ENCODE peak calls at places on chromosomes 4 and X, in four cellular contexts. Z, O, R and S are unnamed samples.

GRCh38 chr4:182827981-182828677 is 89.1 kb downstream of the DCTD start:
- DNase-seq in Z (no peak), O (no peak), R (no peak), S (no peak)

GRCh38 chr4:154292589-154292988 is 199.0 kb downstream of the DCHS2 start:
- DNase-seq in Z (no peak), O (no peak), R (no peak), S (no peak)

GRCh38 chr4:32128549-32128948 is 1408.4 kb downstream of the PCDH7 start:
- DNase-seq in Z (no peak), O (no peak), R (no peak), S (no peak)

GRCh38 chr4:10160280-10160856 is 43.8 kb upstream of the WDR1 start:
- DNase-seq in Z (no peak), O (no peak), R (no peak), S (no peak)

GRCh38 chrX:9503261-9503660 is 38.4 kb downstream of the TBL1X start:
- DNase-seq in Z (no peak), O (no peak), R (no peak), S (no peak)

GRCh38 chr4:1604706-1605205 is 79.4 kb downstream of the FAM53A start:
- DNase-seq in Z (no peak), O (peak; percentile 58), R (no peak), S (no peak)

GRCh38 chr4:6907658-6908191 is 1.9 kb upstream of the TBC1D14 start:
- DNase-seq in Z (no peak), O (peak; percentile 73), R (no peak), S (no peak)

GRCh38 chr4:7999279-7999678 is 59.6 kb upstream of the AFAP1 start:
- DNase-seq in Z (no peak), O (no peak), R (no peak), S (no peak)

GRCh38 chr4:3854661-3855060 is 88.5 kb downstream of the ADRA2C start:
- DNase-seq in Z (no peak), O (no peak), R (no peak), S (no peak)

GRCh38 chr4:1092983-1093361 is 20.4 kb downstream of the RNF212 start:
- DNase-seq in Z (no peak), O (no peak), R (no peak), S (no peak)

GRCh38 chr4:15368906-15369305 is 58.9 kb upstream of the C1QTNF7 start:
- DNase-seq in Z (peak; percentile 20), O (no peak), R (no peak), S (no peak)

GRCh38 chrX:16462912-16463311 is 187.0 kb upstream of the S100G start:
- DNase-seq in Z (peak; percentile 81), O (no peak), R (no peak), S (peak; percentile 72)

GRCh38 chr4:92678292-92678691 is 374.5 kb downstream of the GRID2 start:
- DNase-seq in Z (no peak), O (no peak), R (no peak), S (no peak)

GRCh38 chr4:165325732-165326512 is 1.5 kb upstream of the MSMO1 start:
- DNase-seq in Z (peak; percentile 53), O (no peak), R (no peak), S (no peak)

GRCh38 chr4:140673729-140674128 is 82.5 kb downstream of the TBC1D9 start:
- DNase-seq in Z (peak; percentile 56), O (no peak), R (no peak), S (no peak)

GRCh38 chr4:94690851-94691254 is 66.9 kb upstream of the BMPR1B start:
- DNase-seq in Z (no peak), O (no peak), R (no peak), S (no peak)

GRCh38 chrX:47843363-47843762 is 6.7 kb downstream of the ZNF81 start:
- DNase-seq in Z (no peak), O (no peak), R (no peak), S (no peak)

GRCh38 chr4:13088726-13089658 is 395.1 kb downstream of the RAB28 start:
- DNase-seq in Z (no peak), O (no peak), R (no peak), S (no peak)

GRCh38 chr4:168737441-168738176 is 240.8 kb downstream of the PALLD start:
- DNase-seq in Z (peak; percentile 32), O (no peak), R (no peak), S (no peak)

DNA sequence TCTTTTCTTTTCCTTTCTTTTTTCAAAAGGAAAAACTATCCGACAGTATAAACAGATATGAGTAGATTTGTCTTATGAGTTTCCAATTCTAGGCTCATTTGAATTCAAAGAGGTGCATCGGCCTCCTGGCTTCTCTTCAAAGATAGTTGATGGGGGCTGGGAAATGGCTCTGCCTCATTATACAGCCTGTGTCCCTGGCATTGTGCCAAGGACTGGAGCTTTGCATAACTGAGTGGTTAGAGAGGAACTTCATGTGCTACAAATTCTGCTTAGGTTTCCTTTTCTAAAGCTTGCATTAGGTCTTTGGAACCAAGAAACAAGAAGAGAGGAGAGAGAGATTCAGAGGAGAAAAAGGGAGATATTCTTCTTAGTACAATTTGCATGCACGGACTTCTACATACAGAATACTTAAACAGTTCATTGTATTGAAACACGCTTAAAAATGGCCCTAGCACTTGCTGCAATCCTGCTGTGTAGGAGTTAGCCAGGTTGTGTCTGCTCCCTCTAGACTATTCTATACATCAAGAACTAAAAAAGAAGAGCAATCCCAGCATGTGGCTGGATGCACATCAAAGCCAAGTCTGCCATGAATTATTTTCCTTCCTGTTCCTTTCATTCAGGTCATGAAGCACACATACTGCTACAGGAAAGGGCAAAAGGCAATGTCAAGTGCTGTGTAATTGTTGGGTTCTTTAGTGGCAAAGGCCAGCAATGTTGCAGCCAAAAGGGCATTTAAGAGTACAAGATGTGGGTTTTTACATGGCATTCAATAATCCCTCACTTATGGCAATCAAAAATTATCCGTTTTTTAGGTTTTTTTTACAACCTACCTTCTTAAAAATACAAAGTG is 70.9 kb downstream of the INTS12 start:
- DNase-seq in Z (no peak), O (peak; percentile 79), R (peak; percentile 70), S (no peak)
- H3K4me3 ChIP-seq in Z (no peak overlapping the region), O (no peak overlapping the region), R (no peak overlapping the region), S (no peak overlapping the region)

DNA sequence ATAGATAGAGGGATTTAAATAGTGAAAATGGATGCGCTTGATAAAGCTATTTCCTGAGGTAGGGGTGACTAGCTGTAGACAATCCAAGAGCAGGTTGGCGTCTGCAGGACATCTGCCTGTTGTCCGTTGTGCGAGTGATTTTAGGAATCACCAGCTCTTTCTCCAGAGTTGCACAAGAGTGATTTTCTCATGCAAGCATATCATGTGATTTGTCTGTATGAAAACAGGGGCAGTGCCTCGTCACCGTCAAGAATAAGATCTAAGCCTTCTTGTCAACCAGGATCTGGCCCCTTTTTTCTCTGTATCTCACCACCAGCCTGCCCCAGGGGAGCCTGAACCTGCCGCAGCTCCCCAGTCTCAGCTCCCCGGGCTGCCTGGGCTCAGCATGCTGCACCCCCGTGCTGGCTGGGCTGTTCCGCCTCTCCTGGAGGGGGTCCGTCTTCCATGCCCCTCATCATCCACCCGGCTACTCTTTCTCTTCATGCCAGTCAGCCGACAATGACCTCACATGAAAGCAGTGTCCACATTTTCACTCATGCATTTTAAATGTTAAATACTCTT is 90.5 kb downstream of the STOX2 start:
- DNase-seq in Z (no peak), O (no peak), R (no peak), S (no peak)
- H3K4me3 ChIP-seq in Z (no peak overlapping the region), O (no peak overlapping the region), R (no peak overlapping the region), S (no peak overlapping the region)

DNA sequence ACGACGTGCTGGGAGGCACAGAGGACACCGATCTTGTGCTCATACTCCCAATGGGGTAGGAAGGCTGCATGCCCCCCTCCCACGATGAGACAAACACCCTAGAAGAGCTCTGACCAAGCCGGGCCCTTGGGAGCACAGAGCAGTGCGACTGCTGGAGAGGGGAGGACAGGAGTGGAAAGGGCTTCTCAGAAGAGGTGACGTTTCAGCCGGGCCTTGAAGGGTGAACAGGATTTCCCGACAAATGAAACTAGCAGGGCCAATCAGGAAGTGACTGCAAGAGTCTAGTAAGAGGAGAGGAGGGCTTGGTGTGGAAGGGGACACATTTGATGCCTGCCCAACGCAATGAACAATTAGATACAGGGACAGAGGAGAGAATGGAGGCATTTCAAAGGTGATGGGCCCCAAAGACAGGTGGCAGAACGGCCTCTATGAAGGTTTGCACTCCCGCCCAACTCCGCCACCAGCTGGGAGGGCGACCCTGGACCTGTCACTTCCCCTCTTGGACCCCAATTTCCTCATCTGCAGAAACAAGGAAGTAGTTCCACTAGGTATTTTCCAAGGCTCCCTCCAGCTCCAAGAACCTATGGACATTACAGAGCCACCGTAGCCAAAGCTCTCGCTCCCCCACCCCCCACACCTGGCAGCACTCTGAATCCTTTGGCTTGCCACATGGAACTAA is 3.9 kb downstream of the HCFC1 start:
- DNase-seq in Z (no peak), O (no peak), R (no peak), S (no peak)
- H3K4me3 ChIP-seq in Z (no peak overlapping the region), O (no peak overlapping the region), R (no peak overlapping the region), S (no peak overlapping the region)

DNA sequence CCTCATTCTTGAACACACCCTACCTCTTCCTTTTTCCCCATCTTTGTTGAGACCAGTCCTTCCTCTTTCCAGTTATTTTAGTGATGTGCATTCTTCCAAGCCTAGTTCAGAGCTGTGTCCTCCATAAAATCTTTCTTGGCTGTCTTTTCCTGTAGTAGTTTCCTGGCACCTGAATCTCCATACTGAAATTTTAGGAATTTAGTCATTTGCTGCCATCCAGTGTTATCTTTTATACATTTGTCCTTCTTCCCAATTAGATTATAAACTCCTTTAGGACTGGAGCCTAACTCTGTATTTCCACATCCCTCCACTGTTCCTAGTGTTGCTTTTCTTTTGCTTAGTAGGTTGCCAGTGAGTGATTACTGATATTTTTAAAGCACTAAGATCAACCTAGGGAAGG is 11.4 kb downstream of the FHIP1A start:
- DNase-seq in Z (no peak), O (no peak), R (no peak), S (no peak)
- H3K4me3 ChIP-seq in Z (no peak overlapping the region), O (no peak overlapping the region), R (no peak overlapping the region), S (no peak overlapping the region)